ENCODE peak calls at places on chromosomes 3 and 15, in seven cellular contexts. U is heart left ventricle, Z is body of pancreas, H is uterus, R is tibial nerve, B is IMR-90, O is A549. D is an unnamed sample. For H3K4me1, the result is how much of the 10 kb centered on the place peaks cover.

GRCh38 chr15:101389362-101389761 is 94.3 kb upstream of the SNRPA1 start:
- DNase-seq in U (no peak), Z (no peak), H (no peak), R (no peak), B (no peak), O (no peak), D (no peak)

GRCh38 chr3:17074559-17074958 is 189.8 kb downstream of the PLCL2 start:
- DNase-seq in U (no peak), Z (no peak), H (no peak), R (no peak), B (no peak), O (no peak), D (no peak)

GRCh38 chr15:69126054-69126469 is 34.4 kb upstream of the GLCE start:
- DNase-seq in U (no peak), Z (no peak), H (no peak), R (no peak), B (peak), O (peak), D (no peak)

GRCh38 chr3:121517950-121518349 is 27.8 kb downstream of the POLQ start:
- DNase-seq in U (no peak), Z (no peak), H (no peak), R (no peak), B (peak), O (no peak), D (no peak)

GRCh38 chr3:172268896-172269295 is 179.4 kb downstream of the GHSR start:
- DNase-seq in U (no peak), Z (no peak), H (no peak), R (no peak), B (peak), O (no peak), D (no peak)

GRCh38 chr3:149600619-149601018 is 57.2 kb downstream of the WWTR1 start:
- DNase-seq in U (no peak), Z (no peak), H (no peak), R (no peak), B (no peak), O (no peak), D (no peak)

GRCh38 chr3:46098319-46098761 is 71.1 kb upstream of the XCR1 start:
- DNase-seq in U (no peak), Z (no peak), H (peak), R (peak), B (peak), O (no peak), D (peak)

GRCh38 chr3:177263615-177264365 is 66.5 kb upstream of the TBL1XR1 start:
- DNase-seq in U (no peak), Z (no peak), H (no peak), R (no peak), B (peak), O (no peak), D (no peak)

GRCh38 chr3:177245257-177245656 is 48.0 kb upstream of the TBL1XR1 start:
- DNase-seq in U (no peak), Z (no peak), H (no peak), R (no peak), B (no peak), O (no peak), D (no peak)

GRCh38 chr3:124837730-124838186 is 49.4 kb downstream of the ITGB5 start:
- DNase-seq in U (peak), Z (peak), H (peak), R (peak), B (peak), O (peak), D (peak)

GRCh38 chr3:165464736-165465135 is 268.6 kb upstream of the SLITRK3 start:
- DNase-seq in U (no peak), Z (no peak), H (no peak), R (no peak), B (peak), O (peak), D (no peak)

GRCh38 chr3:110969229-110970211 is 102.1 kb upstream of the NECTIN3 start:
- DNase-seq in U (no peak), Z (no peak), H (no peak), R (no peak), B (no peak), O (no peak), D (no peak)

GRCh38 chr3:51935886-51936755 is 5.6 kb downstream of the RRP9 start:
- DNase-seq in U (no peak), Z (no peak), H (no peak), R (no peak), B (no peak), O (no peak), D (no peak)

GRCh38 chr3:193789455-193789854 is 196.4 kb downstream of the OPA1 start:
- DNase-seq in U (no peak), Z (no peak), H (no peak), R (no peak), B (no peak), O (no peak), D (no peak)

GRCh38 chr3:182710557-182711157 is 82.6 kb upstream of the ATP11B start:
- DNase-seq in U (no peak), Z (no peak), H (no peak), R (no peak), B (peak), O (no peak), D (no peak)

DNA sequence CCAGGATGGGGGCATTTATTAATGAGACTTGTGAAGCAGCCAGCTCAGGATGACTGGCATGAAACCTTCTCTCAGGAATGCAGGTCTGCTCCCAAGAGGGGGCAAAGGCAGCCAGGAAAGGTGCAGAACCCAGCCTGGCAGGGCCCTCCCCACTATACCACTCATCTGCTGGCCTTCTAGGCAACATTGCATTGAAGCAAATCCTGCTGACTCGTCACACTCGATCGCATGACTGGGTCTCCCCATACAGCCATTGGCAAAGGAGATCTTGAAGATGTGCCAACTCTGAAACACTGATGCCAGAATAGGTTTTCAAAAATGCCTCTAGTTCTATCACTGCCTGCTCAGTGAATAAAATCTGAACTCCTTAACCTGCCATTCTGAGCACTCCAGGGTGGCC is 65.7 kb upstream of the CMTM7 start:
- DNase-seq in U (no peak), Z (no peak), H (no peak), R (no peak), B (no peak), O (no peak), D (no peak)
- TF ChIP-seq POLR2A in U (no peak), Z (no peak), H (no peak), R (no peak), B (no peak), O (no peak), D (no peak)

DNA sequence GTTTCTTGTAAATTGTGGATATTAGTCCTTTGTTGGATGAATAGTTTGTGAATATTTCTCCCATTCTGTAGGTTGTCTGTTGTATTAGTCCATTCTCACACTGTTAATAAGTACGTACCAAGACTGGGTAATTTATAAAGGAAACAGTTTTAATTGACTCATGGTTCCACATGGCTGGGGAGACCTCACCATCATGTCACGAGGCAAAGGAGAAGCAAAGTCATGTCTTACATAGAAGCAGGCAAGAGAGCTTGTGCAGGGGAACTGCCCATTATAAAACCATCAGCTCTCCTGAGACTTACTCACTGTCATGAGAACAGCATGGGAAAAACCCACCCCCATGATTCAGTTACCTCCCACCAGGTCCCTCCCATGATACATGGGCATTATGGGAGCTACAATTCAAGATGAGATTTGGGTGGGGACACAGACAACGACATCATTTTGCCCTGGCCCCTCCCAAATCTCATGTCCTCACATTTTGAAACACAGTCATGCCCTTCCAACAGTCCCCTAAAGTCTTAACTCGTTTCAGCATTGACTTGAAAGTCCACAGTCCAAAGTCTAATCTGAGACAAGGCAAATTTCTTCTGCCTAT is 133.2 kb downstream of the LMLN start:
- DNase-seq in U (no peak), Z (no peak), H (no peak), R (no peak), B (no peak), O (no peak), D (no peak)
- H3K4me1 ChIP-seq in U (under half), Z (under half), H (under half), R (under half), B (under half), O (under half), D (under half)

GRCh38 chr3:4351164-4351855 is 48.1 kb downstream of the SETMAR start:
- DNase-seq in U (no peak), Z (no peak), H (no peak), R (no peak), B (peak), O (no peak), D (no peak)
- TF ChIP-seq CTCF in U (no peak), Z (no peak), H (no peak), R (no peak), B (no peak), O (no peak), D (no peak)

GRCh38 chr3:123071146-123071545 is 4.3 kb downstream of the PDIA5 start:
- DNase-seq in U (no peak), Z (no peak), H (no peak), R (no peak), B (peak), O (peak), D (no peak)

GRCh38 chr3:123072564-123072963 is 5.7 kb downstream of the PDIA5 start:
- DNase-seq in U (no peak), Z (no peak), H (no peak), R (no peak), B (no peak), O (no peak), D (no peak)

GRCh38 chr3:123071581-123071980 is 4.8 kb downstream of the PDIA5 start:
- DNase-seq in U (no peak), Z (no peak), H (no peak), R (no peak), B (no peak), O (no peak), D (no peak)

GRCh38 chr3:123070471-123070870 is 3.6 kb downstream of the PDIA5 start:
- DNase-seq in U (no peak), Z (no peak), H (no peak), R (no peak), B (no peak), O (no peak), D (no peak)

DNA sequence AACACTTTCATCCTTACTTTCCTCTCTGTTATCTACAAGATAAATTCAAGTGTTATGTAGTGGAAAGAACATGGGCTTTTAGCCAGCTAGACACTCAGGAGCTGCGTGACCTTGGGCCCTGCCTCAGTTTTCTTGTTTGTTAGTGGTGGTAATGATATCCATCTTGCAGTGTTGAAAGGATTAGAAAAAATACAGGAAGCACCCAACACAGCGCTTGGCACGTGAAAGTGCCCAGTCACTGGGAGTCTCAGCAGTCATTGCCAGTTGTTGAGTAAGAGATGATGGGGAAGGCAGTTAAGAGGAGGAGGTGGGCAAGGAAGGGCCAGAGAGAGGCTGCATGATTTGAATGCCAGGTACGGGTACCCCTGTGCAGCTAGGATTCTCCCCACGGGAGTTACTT is 5.3 kb downstream of the PDIA5 start:
- DNase-seq in U (no peak), Z (peak), H (no peak), R (no peak), B (no peak), O (no peak), D (no peak)
- TF ChIP-seq POLR2A in U (no peak), Z (no peak), H (no peak), R (no peak), B (no peak), O (no peak), D (no peak)

GRCh38 chr3:50627407-50628051 is 10.6 kb downstream of the MAPKAPK3 start:
- DNase-seq in U (peak), Z (no peak), H (no peak), R (no peak), B (peak), O (peak), D (no peak)
- H3K4me1 ChIP-seq in U (half or more), Z (under half), H (under half), R (under half), B (under half), O (under half), D (under half)

GRCh38 chr3:134640872-134641470 is 9.9 kb downstream of the KY start:
- DNase-seq in U (no peak), Z (no peak), H (no peak), R (no peak), B (peak), O (peak), D (no peak)
- TF ChIP-seq CTCF in U (peak), Z (peak), H (no peak), R (no peak), B (peak), O (peak), D (peak)

GRCh38 chr15:90001062-90001682 is at the start of gene ZNF710:
- DNase-seq in U (peak), Z (peak), H (peak), R (peak), B (peak), O (peak), D (peak)
- TF ChIP-seq POLR2A in U (no peak), Z (peak), H (peak), R (no peak), B (no peak), O (peak), D (no peak)

GRCh38 chr3:134367869-134368750 is 6.1 kb downstream of the AMOTL2 start:
- DNase-seq in U (no peak), Z (no peak), H (no peak), R (no peak), B (no peak), O (no peak), D (no peak)

GRCh38 chr3:134366221-134366927 is 7.9 kb downstream of the AMOTL2 start:
- DNase-seq in U (no peak), Z (no peak), H (no peak), R (no peak), B (no peak), O (no peak), D (peak)

GRCh38 chr3:134365766-134366065 is 8.5 kb downstream of the AMOTL2 start:
- DNase-seq in U (no peak), Z (no peak), H (no peak), R (no peak), B (no peak), O (no peak), D (no peak)

GRCh38 chr3:134367412-134367811 is 6.8 kb downstream of the AMOTL2 start:
- DNase-seq in U (no peak), Z (no peak), H (no peak), R (no peak), B (no peak), O (no peak), D (no peak)

DNA sequence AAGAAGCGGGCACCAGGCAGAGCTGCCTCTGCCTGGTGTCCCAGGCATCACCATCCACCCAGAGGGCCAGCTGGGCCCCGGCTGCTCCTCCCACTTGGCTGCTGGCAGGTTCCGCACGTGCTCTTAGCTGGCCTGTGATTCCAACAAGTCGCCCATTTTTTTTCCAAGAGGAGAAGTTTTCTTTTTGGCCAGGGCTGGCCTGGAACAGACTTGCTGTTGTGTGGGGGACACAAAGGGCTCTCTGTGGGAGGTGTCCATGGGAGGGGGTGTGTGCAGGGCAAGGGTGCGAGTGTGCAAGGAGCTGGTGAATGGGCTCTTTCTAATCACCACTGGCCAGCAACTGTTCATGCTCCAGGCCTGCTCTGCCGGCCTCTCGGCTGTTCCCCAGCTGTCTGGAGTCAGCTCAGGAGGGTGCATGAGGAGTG is 7.3 kb downstream of the AMOTL2 start:
- DNase-seq in U (no peak), Z (no peak), H (peak), R (no peak), B (no peak), O (no peak), D (peak)
- H3K4me1 ChIP-seq in U (half or more), Z (half or more), H (half or more), R (under half), B (half or more), O (half or more), D (half or more)

DNA sequence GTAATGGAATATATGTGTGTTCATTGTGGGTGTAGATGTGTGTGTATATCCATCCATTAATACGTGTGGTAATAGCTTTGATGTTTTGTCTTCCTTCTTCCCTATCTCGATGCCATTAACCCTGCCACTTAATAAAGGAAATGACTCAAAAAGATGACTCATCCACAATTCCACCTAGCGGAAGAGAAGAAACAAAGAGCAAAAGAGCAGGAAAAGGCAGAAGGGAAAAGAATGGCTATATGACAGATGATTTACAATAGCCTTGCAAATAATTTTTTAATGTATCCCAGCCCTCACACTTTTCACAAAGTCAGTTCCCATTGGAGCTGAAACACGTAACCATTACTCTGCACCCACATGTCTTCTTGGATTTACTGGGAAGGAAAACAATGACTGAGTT is 197.1 kb downstream of the KCNAB1 start:
- DNase-seq in U (no peak), Z (no peak), H (no peak), R (no peak), B (peak), O (peak), D (no peak)
- TF ChIP-seq CTCF in U (no peak), Z (no peak), H (no peak), R (no peak), B (no peak), O (no peak), D (no peak)

D was measured in Peyer's patch.